ENCODE peak calls at places on chromosome 16, in five cellular contexts. One of them, this sample, is unnamed.

GRCh38 chr16:77789085-77789611 is 784 bp downstream of the VAT1L start:
- DNase-seq in IMR-90: no peak
- DNase-seq in mesendoderm: peak
- DNase-seq in CD4-positive, alpha-beta memory T cell: no peak
- DNase-seq in prostate gland: no peak
- DNase-seq in this sample: no peak

GRCh38 chr16:51577621-51578303 is 426.7 kb upstream of the SALL1 start:
- DNase-seq in IMR-90: peak
- DNase-seq in mesendoderm: peak
- DNase-seq in CD4-positive, alpha-beta memory T cell: no peak
- DNase-seq in prostate gland: no peak
- DNase-seq in this sample: no peak

GRCh38 chr16:80147021-80147680 is 393.6 kb upstream of the DYNLRB2 start:
- DNase-seq in IMR-90: no peak
- DNase-seq in mesendoderm: no peak
- DNase-seq in CD4-positive, alpha-beta memory T cell: no peak
- DNase-seq in prostate gland: no peak
- DNase-seq in this sample: no peak

GRCh38 chr16:61590577-61590976 is 445.7 kb downstream of the CDH8 start:
- DNase-seq in IMR-90: no peak
- DNase-seq in mesendoderm: peak
- DNase-seq in CD4-positive, alpha-beta memory T cell: no peak
- DNase-seq in prostate gland: no peak
- DNase-seq in this sample: no peak

GRCh38 chr16:23296994-23297393 is 5.1 kb upstream of the SCNN1B start:
- DNase-seq in IMR-90: no peak
- DNase-seq in mesendoderm: peak
- DNase-seq in CD4-positive, alpha-beta memory T cell: no peak
- DNase-seq in prostate gland: no peak
- DNase-seq in this sample: peak

GRCh38 chr16:74724820-74725549 is 24.3 kb upstream of the MLKL start:
- DNase-seq in IMR-90: peak
- DNase-seq in mesendoderm: no peak
- DNase-seq in CD4-positive, alpha-beta memory T cell: no peak
- DNase-seq in prostate gland: no peak
- DNase-seq in this sample: no peak

GRCh38 chr16:47018223-47018891 is 44.9 kb upstream of the DNAJA2 start:
- DNase-seq in IMR-90: peak
- DNase-seq in mesendoderm: peak
- DNase-seq in CD4-positive, alpha-beta memory T cell: peak
- DNase-seq in prostate gland: peak
- DNase-seq in this sample: peak

GRCh38 chr16:63816304-63816703 is 1305.6 kb downstream of the CDH11 start:
- DNase-seq in IMR-90: no peak
- DNase-seq in mesendoderm: no peak
- DNase-seq in CD4-positive, alpha-beta memory T cell: no peak
- DNase-seq in prostate gland: no peak
- DNase-seq in this sample: no peak

GRCh38 chr16:52812945-52813556 is 239.6 kb downstream of the CHD9NB start:
- DNase-seq in IMR-90: peak
- DNase-seq in mesendoderm: peak
- DNase-seq in CD4-positive, alpha-beta memory T cell: no peak
- DNase-seq in prostate gland: no peak
- DNase-seq in this sample: no peak

DNA sequence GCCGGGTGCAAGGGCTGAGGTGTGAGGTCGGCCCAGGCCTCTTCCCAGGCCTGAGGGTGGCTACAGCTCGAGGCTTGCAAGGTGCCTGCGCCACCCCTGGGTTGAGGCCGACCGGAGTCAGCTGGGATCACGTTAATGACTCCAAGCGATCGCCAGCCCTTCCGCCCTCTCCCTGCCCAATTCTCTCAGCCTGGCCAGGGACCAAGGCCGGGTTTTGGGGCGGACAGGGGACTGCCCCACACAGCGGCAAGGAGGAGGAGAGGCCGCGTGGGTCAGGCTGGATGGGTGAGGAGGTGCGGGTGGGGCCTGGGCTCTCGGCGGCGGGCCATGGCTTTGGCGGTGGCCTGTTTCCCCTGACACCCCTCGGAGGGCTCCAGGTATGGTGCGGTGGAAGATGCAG is 3.2 kb upstream of the WDR24 start:
- DNase-seq in IMR-90: no peak
- DNase-seq in mesendoderm: no peak
- DNase-seq in CD4-positive, alpha-beta memory T cell: no peak
- DNase-seq in prostate gland: no peak
- DNase-seq in this sample: no peak
- H3K4me3 ChIP-seq in IMR-90: no peak
- H3K4me3 ChIP-seq in mesendoderm: no peak
- H3K4me3 ChIP-seq in CD4-positive, alpha-beta memory T cell: no peak
- H3K4me3 ChIP-seq in prostate gland: no peak
- H3K4me3 ChIP-seq in this sample: no peak

GRCh38 chr16:4062212-4062802 is 53.9 kb downstream of the ADCY9 start:
- DNase-seq in IMR-90: no peak
- DNase-seq in mesendoderm: no peak
- DNase-seq in CD4-positive, alpha-beta memory T cell: no peak
- DNase-seq in prostate gland: no peak
- DNase-seq in this sample: no peak

GRCh38 chr16:4071686-4072561 is 44.3 kb downstream of the ADCY9 start:
- DNase-seq in IMR-90: no peak
- DNase-seq in mesendoderm: no peak
- DNase-seq in CD4-positive, alpha-beta memory T cell: no peak
- DNase-seq in prostate gland: no peak
- DNase-seq in this sample: no peak

GRCh38 chr16:4070936-4071335 is 45.3 kb downstream of the ADCY9 start:
- DNase-seq in IMR-90: no peak
- DNase-seq in mesendoderm: no peak
- DNase-seq in CD4-positive, alpha-beta memory T cell: no peak
- DNase-seq in prostate gland: no peak
- DNase-seq in this sample: no peak

GRCh38 chr16:4064950-4065352 is 51.3 kb downstream of the ADCY9 start:
- DNase-seq in IMR-90: no peak
- DNase-seq in mesendoderm: no peak
- DNase-seq in CD4-positive, alpha-beta memory T cell: peak
- DNase-seq in prostate gland: no peak
- DNase-seq in this sample: peak

DNA sequence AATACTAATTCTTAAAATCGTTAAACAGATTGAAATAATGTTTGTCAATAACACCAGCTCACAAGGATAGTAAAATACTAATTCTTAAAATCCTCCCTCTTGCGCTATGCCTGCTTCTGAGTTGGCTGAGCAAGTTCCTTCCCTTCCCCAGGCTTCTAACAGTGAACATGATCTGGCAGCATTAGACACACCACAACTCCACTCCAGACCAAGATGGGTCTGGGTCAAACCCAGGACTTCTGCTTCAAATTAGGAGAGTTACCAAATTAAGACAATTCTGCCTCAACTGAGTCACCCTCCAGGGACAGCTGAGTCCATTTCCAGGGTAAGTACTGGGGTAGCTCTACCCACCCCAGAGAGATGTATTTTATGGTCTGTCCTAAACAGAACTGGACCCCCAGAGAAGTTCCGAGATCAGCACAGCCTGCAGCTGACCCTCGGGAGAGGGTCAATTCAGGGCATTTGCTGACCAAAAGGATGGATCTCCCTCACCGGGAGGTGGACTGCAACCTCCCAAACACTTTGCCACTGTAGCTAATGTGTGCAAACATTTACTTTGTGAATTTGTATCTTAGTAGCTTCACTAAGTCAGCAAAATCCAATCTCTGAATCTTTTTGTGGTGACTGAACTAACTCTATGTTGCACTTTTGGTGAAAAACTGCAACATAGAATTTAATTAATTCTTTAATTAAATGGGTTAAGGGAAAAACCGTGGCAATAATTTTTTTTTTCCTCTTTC is 48.8 kb downstream of the ADCY9 start:
- DNase-seq in IMR-90: peak
- DNase-seq in mesendoderm: no peak
- DNase-seq in CD4-positive, alpha-beta memory T cell: no peak
- DNase-seq in prostate gland: no peak
- DNase-seq in this sample: no peak
- H3K4me3 ChIP-seq in IMR-90: no peak
- H3K4me3 ChIP-seq in mesendoderm: no peak
- H3K4me3 ChIP-seq in CD4-positive, alpha-beta memory T cell: no peak
- H3K4me3 ChIP-seq in prostate gland: no peak
- H3K4me3 ChIP-seq in this sample: no peak

DNA sequence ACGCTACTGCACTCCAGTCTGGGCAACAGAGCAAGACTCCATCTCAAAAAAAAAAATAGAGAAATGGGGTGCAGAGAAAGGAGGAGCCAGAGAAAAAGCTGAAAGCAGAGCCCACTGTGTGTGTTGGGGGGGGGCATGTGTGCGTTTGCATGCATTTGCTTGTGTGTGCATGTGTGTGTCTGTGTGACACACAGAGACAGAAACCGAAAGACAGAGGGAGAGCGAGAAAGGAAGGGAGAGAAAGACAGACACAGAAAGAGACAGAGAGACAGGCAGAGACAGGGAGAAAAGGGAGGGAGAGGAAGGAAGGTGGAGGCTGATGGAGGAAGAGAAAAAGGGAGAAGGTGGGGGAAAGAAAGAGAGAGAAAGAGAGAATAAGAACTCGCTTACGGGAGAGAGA is 9.8 kb upstream of the CIITA start:
- DNase-seq in IMR-90: no peak
- DNase-seq in mesendoderm: no peak
- DNase-seq in CD4-positive, alpha-beta memory T cell: no peak
- DNase-seq in prostate gland: no peak
- DNase-seq in this sample: no peak
- H3K4me3 ChIP-seq in IMR-90: no peak
- H3K4me3 ChIP-seq in mesendoderm: no peak
- H3K4me3 ChIP-seq in CD4-positive, alpha-beta memory T cell: no peak
- H3K4me3 ChIP-seq in prostate gland: no peak
- H3K4me3 ChIP-seq in this sample: no peak

GRCh38 chr16:58379736-58380135 is 12.5 kb upstream of the GINS3 start:
- DNase-seq in IMR-90: no peak
- DNase-seq in mesendoderm: no peak
- DNase-seq in CD4-positive, alpha-beta memory T cell: no peak
- DNase-seq in prostate gland: no peak
- DNase-seq in this sample: no peak

GRCh38 chr16:58385218-58385773 is 7.0 kb upstream of the GINS3 start:
- DNase-seq in IMR-90: no peak
- DNase-seq in mesendoderm: no peak
- DNase-seq in CD4-positive, alpha-beta memory T cell: no peak
- DNase-seq in prostate gland: no peak
- DNase-seq in this sample: no peak

GRCh38 chr16:58378401-58378800 is 13.9 kb upstream of the GINS3 start:
- DNase-seq in IMR-90: no peak
- DNase-seq in mesendoderm: no peak
- DNase-seq in CD4-positive, alpha-beta memory T cell: no peak
- DNase-seq in prostate gland: no peak
- DNase-seq in this sample: no peak

GRCh38 chr16:58384437-58385055 is 7.7 kb upstream of the GINS3 start:
- DNase-seq in IMR-90: no peak
- DNase-seq in mesendoderm: no peak
- DNase-seq in CD4-positive, alpha-beta memory T cell: no peak
- DNase-seq in prostate gland: peak
- DNase-seq in this sample: no peak

DNA sequence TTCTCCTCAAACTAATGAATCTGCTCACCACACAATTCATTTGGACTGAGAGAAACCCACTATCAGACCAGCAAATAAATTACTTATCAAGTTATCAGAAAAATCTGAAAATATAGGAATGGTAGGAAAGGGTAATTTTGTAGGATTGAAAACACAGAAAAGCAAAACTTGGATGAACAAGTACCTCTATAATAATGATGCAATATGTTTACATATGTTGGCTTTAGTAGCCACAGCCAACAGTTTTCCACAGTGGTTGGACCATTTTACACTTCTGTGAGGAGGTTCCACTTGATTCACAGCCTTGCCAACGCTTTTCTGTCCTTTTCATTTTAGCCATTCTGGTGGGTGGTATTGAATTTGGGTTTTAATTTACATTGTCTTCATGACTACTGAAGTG is 10.6 kb upstream of the GINS3 start:
- DNase-seq in IMR-90: no peak
- DNase-seq in mesendoderm: no peak
- DNase-seq in CD4-positive, alpha-beta memory T cell: no peak
- DNase-seq in prostate gland: no peak
- DNase-seq in this sample: no peak
- H3K4me3 ChIP-seq in IMR-90: no peak
- H3K4me3 ChIP-seq in mesendoderm: no peak
- H3K4me3 ChIP-seq in CD4-positive, alpha-beta memory T cell: no peak
- H3K4me3 ChIP-seq in prostate gland: no peak
- H3K4me3 ChIP-seq in this sample: no peak

DNA sequence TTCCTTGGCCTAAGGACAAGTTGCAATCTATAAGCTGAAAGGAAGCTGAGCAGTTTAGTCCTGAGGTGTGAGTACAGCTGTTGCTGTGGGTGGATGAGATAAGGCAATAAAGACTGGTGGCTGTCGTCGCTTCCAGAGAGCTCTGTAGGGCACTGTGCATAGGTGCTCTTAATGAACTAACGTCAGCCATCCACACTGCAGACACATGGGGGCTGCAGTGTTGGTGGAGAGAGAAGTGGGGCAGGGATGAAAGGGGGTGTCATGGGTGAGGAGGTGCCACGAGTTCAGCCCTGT is 139.9 kb upstream of the IRX3 start:
- DNase-seq in IMR-90: no peak
- DNase-seq in mesendoderm: peak
- DNase-seq in CD4-positive, alpha-beta memory T cell: no peak
- DNase-seq in prostate gland: no peak
- DNase-seq in this sample: peak
- H3K4me3 ChIP-seq in IMR-90: no peak
- H3K4me3 ChIP-seq in mesendoderm: no peak
- H3K4me3 ChIP-seq in CD4-positive, alpha-beta memory T cell: no peak
- H3K4me3 ChIP-seq in prostate gland: no peak
- H3K4me3 ChIP-seq in this sample: no peak

GRCh38 chr16:1773703-1774455 is 945 bp upstream of the MRPS34 start:
- DNase-seq in IMR-90: peak
- DNase-seq in mesendoderm: no peak
- DNase-seq in CD4-positive, alpha-beta memory T cell: no peak
- DNase-seq in prostate gland: no peak
- DNase-seq in this sample: no peak
- H3K4me3 ChIP-seq in IMR-90: peak
- H3K4me3 ChIP-seq in mesendoderm: peak
- H3K4me3 ChIP-seq in CD4-positive, alpha-beta memory T cell: peak
- H3K4me3 ChIP-seq in prostate gland: peak
- H3K4me3 ChIP-seq in this sample: peak

GRCh38 chr16:66226762-66227161 is 139.7 kb upstream of the CDH5 start:
- DNase-seq in IMR-90: no peak
- DNase-seq in mesendoderm: no peak
- DNase-seq in CD4-positive, alpha-beta memory T cell: no peak
- DNase-seq in prostate gland: no peak
- DNase-seq in this sample: no peak
- H3K4me3 ChIP-seq in IMR-90: no peak
- H3K4me3 ChIP-seq in mesendoderm: no peak
- H3K4me3 ChIP-seq in CD4-positive, alpha-beta memory T cell: no peak
- H3K4me3 ChIP-seq in prostate gland: no peak
- H3K4me3 ChIP-seq in this sample: no peak

This sample was measured in Jurkat, Clone E6-1.